ENCODE peak calls at places on chromosome 13, in six cellular contexts. S is A549, L is K562, G is SK-N-SH, X is Panc1, R is HCT116. N is an unnamed sample. For H3K4me1, the result is how much of the 10 kb centered on the place peaks cover.

GRCh38 chr13:94710881-94711560 is 1.3 kb downstream of the SOX21 start:
- DNase-seq in S (peak), R (no peak), L (peak), X (no peak), G (peak), N (peak)

GRCh38 chr13:26679411-26679810 is 81.2 kb downstream of the GPR12 start:
- DNase-seq in L (no peak), S (no peak), X (no peak), R (no peak), G (no peak), N (no peak)

GRCh38 chr13:26323764-26324163 is 69.8 kb downstream of the CDK8 start:
- DNase-seq in X (no peak), G (no peak), L (no peak), S (no peak), R (no peak), N (no peak)

GRCh38 chr13:59112375-59112774 is 1051.4 kb downstream of the DIAPH3 start:
- DNase-seq in L (no peak), G (peak), S (no peak), R (no peak), X (peak), N (no peak)

GRCh38 chr13:19607523-19608078 is 25.9 kb upstream of the MPHOSPH8 start:
- DNase-seq in X (no peak), L (no peak), R (no peak), G (no peak), S (no peak), N (no peak)

GRCh38 chr13:102817907-102818306 is 19.0 kb downstream of the BIVM start:
- DNase-seq in R (no peak), S (no peak), G (no peak), X (no peak), L (no peak), N (no peak)

GRCh38 chr13:71712988-71713653 is 153.9 kb downstream of the DACH1 start:
- DNase-seq in G (peak), R (no peak), L (no peak), S (no peak), X (no peak), N (peak)

GRCh38 chr13:27012482-27013197 is 159.0 kb downstream of the USP12 start:
- DNase-seq in S (no peak), X (no peak), R (no peak), L (no peak), G (no peak), N (no peak)

GRCh38 chr13:26616126-26616525 is 58.6 kb downstream of the WASF3 start:
- DNase-seq in R (no peak), X (no peak), G (no peak), S (no peak), L (no peak), N (no peak)

GRCh38 chr13:68304287-68304893 is 1074.3 kb upstream of the PCDH9 start:
- DNase-seq in R (peak), G (peak), L (peak), S (peak), X (peak), N (peak)

GRCh38 chr13:66069570-66069969 is 1160.6 kb downstream of the PCDH9 start:
- DNase-seq in X (no peak), G (no peak), S (no peak), R (no peak), L (peak), N (no peak)

GRCh38 chr13:112175162-112176075 is 108.5 kb downstream of the SOX1 start:
- DNase-seq in S (no peak), R (no peak), X (no peak), G (no peak), L (no peak), N (no peak)

GRCh38 chr13:100306444-100306999 is 217.6 kb downstream of the PCCA start:
- DNase-seq in L (no peak), R (no peak), G (no peak), X (no peak), S (no peak), N (peak)

GRCh38 chr13:41962994-41963393 is 2.1 kb upstream of the VWA8 start:
- DNase-seq in R (no peak), L (no peak), G (no peak), S (no peak), X (no peak), N (no peak)

GRCh38 chr13:37729876-37730275 is 131.3 kb upstream of the POSTN start:
- DNase-seq in G (no peak), R (no peak), S (no peak), X (no peak), L (no peak), N (no peak)

GRCh38 chr13:106802917-106803316 is 235.0 kb upstream of the ARGLU1 start:
- DNase-seq in G (no peak), R (no peak), L (no peak), S (no peak), X (no peak), N (peak)

DNA sequence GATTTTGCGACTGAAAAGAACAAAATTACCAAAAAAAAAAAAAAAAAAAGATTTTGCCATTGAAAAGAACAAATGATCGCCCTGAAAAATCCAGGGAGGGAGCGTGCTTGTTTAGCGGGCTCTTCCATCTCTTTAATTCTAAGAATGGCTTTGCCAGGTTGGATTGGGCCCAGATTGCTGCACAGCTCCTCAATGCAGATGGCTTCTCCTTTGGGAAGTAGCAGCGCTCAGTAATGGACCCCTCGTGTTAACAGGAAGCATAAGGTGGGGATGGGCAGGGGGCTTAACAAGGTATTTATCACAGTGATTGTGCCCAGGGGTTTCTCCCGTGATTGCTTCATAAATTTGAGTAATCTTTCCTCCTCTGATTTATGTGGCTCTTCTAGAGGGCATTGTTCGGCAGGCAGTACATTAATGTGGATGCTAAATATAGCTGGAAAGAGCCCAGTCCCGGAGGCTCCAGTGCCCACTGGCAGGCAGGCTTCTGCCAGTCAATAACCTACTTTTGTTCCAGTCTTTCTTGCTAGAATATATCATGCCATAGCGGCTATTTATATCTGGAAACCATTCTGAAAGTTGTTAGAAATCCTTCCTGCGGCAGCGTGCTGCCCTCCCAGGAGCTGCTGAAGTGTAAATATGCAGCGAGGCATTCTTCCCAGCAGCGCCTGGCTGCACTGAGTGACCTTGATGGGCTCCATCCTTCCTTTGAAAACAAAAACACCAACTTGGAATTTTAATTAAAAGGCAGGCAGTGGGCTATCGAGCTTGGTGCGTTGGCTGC is 64.9 kb downstream of the FGF9 start:
- DNase-seq in G (no peak), S (no peak), L (no peak), X (no peak), R (no peak), N (peak)
- TF ChIP-seq REST in G (no peak), S (no peak), L (no peak), X (no peak), R (no peak), N (no peak)

GRCh38 chr13:110366733-110367132 is 59.6 kb downstream of the COL4A2 start:
- DNase-seq in L (no peak), X (no peak), R (no peak), G (no peak), S (no peak), N (no peak)

GRCh38 chr13:110368408-110368807 is 61.3 kb downstream of the COL4A2 start:
- DNase-seq in G (no peak), R (no peak), X (no peak), L (no peak), S (no peak), N (no peak)

GRCh38 chr13:110364081-110364480 is 57.0 kb downstream of the COL4A2 start:
- DNase-seq in L (no peak), X (no peak), R (no peak), G (no peak), S (no peak), N (no peak)

GRCh38 chr13:110367620-110368019 is 60.5 kb downstream of the COL4A2 start:
- DNase-seq in R (no peak), X (no peak), S (no peak), G (peak), L (no peak), N (no peak)

GRCh38 chr13:110365876-110366275 is 58.8 kb downstream of the COL4A2 start:
- DNase-seq in R (no peak), L (no peak), G (no peak), S (no peak), X (no peak), N (no peak)
- H3K4me1 ChIP-seq in R (under half), L (under half), G (under half), S (under half), X (under half), N (under half)

GRCh38 chr13:98537306-98537705 is 39.6 kb downstream of the STK24 start:
- DNase-seq in L (no peak), X (no peak), S (no peak), R (no peak), G (no peak), N (no peak)
- H3K27ac ChIP-seq in L (no peak), X (no peak), S (no peak), R (no peak), G (no peak), N (no peak)

GRCh38 chr13:45512148-45512498 is 47.4 kb downstream of the COG3 start:
- DNase-seq in G (no peak), X (no peak), R (no peak), S (no peak), L (no peak), N (no peak)
- TF ChIP-seq REST in G (no peak), X (no peak), R (no peak), S (no peak), L (no peak), N (no peak)

GRCh38 chr13:50916701-50917184 is 7.2 kb downstream of the RNASEH2B start:
- DNase-seq in S (no peak), L (no peak), X (no peak), R (no peak), G (no peak), N (no peak)

GRCh38 chr13:50915562-50915961 is 6.0 kb downstream of the RNASEH2B start:
- DNase-seq in G (no peak), L (peak), X (no peak), S (no peak), R (no peak), N (peak)

GRCh38 chr13:50912851-50913250 is 3.3 kb downstream of the RNASEH2B start:
- DNase-seq in G (no peak), L (no peak), R (no peak), S (no peak), X (no peak), N (no peak)

GRCh38 chr13:50914301-50914700 is 4.7 kb downstream of the RNASEH2B start:
- DNase-seq in G (no peak), X (no peak), R (no peak), S (no peak), L (no peak), N (no peak)

DNA sequence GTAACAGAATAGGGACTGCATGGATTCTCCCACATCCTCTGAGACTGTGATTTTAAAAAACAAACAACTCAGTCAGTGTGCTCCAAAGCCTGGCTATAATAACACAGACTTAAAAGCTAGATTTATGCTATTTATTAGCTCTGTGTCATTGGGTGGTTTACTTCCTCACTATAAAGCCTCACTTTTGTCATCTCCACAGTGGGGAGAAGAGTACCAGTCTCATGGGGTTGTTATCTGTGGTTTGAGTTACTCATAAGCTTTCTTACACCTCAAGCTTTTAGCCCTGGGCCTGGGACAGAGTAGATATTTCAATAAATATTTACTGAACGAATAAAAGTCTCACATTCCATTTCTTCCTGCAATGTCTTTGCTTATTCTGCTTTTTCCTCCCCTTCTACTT is 5.3 kb downstream of the RNASEH2B start:
- DNase-seq in L (no peak), R (no peak), X (no peak), S (no peak), G (no peak), N (no peak)
- H3K4me1 ChIP-seq in L (under half), R (under half), X (under half), S (under half), G (under half), N (under half)

DNA sequence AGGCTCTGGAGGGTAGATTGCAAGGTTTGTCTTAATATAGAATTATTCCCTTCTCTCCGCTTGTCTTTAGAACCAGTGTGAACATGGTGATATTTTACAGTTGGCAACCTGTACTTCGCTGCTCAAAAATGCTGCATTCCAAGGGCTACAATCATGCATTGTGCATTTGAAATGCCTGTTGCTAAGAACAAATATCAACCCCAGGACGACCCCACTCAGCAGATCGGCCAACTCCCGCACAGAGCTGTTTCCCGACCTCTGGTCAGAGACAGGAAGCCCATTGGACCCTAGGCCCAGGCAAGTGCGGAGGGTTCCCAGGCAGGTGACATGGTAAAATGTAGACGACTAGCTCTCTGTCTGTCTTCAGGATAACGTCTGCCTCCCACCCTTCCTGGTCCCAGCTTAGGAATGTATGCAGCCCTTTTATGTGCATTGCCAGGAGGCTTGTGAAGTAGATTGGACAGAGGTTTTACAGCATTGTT is 263.5 kb downstream of the FOXO1 start:
- DNase-seq in S (peak), X (no peak), L (no peak), R (no peak), G (no peak), N (peak)
- H3K27ac ChIP-seq in S (peak), X (no peak), L (no peak), R (peak), G (peak), N (no peak)

DNA sequence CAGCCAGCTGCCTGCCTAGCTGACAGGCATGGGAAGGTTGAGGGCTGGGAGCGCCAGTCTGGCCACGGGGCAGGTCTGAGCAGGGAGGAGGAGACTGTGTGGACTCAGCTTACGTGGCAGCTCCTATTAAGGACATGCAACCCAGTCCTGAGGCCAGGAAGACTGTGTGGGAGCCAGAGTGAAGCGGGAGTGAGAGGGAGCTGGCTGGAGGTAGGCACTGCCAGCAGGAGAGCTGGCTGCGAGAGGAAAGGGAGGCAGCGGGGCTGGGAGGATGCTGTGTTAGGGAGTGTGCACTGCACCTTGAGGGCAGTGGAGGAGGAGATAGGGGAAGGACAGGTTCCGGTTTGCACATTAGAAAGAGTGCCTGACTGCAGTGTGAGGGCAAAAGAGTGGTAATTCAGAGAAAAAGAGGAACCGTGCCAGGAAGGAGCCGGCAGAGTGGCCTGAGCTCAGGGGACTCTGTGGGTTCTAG is 99.2 kb downstream of the SLC7A1 start:
- DNase-seq in X (no peak), R (no peak), L (no peak), G (no peak), S (no peak), N (no peak)
- TF ChIP-seq REST in X (no peak), R (no peak), L (no peak), G (no peak), S (no peak), N (no peak)